ENCODE peak calls at places on chromosomes 1 and 21, in eight cellular contexts. One of them, this sample, is unnamed.

GRCh38 chr1:226981838-226982237 is 41.7 kb downstream of the COQ8A start:
- DNase-seq in uterus: no peak
- DNase-seq in AG08396: no peak
- DNase-seq in NCI-H2227 treated with DMSO at 0.1 percent for 48 hours: no peak
- DNase-seq in activated CD4-positive, CD25-positive, alpha-beta regulatory T cell treated with anti-CD3 and anti-CD28 coated beads, Interleukin-2, amount 50 U/mL, for 16 hours: no peak
- DNase-seq in RWPE1: no peak
- DNase-seq in stimulated activated CD4-positive, alpha-beta T cell treated with anti-CD3 and anti-CD28 coated beads, Interleukin-4, amount 100 ng/mL, for 48 hours: no peak
- DNase-seq in stimulated activated CD8-positive, alpha-beta memory T cell treated with anti-CD3 and anti-CD28 coated beads, Interleukin-4, amount 100 ng/mL, for 1 hour: no peak
- DNase-seq in this sample: peak

GRCh38 chr1:161185732-161186311 is 8.5 kb upstream of the B4GALT3 start:
- DNase-seq in uterus: no peak
- DNase-seq in AG08396: no peak
- DNase-seq in NCI-H2227 treated with DMSO at 0.1 percent for 48 hours: no peak
- DNase-seq in activated CD4-positive, CD25-positive, alpha-beta regulatory T cell treated with anti-CD3 and anti-CD28 coated beads, Interleukin-2, amount 50 U/mL, for 16 hours: no peak
- DNase-seq in RWPE1: no peak
- DNase-seq in stimulated activated CD4-positive, alpha-beta T cell treated with anti-CD3 and anti-CD28 coated beads, Interleukin-4, amount 100 ng/mL, for 48 hours: no peak
- DNase-seq in stimulated activated CD8-positive, alpha-beta memory T cell treated with anti-CD3 and anti-CD28 coated beads, Interleukin-4, amount 100 ng/mL, for 1 hour: no peak
- DNase-seq in this sample: no peak

GRCh38 chr1:54002544-54003248 is 15.3 kb downstream of the LDLRAD1 start:
- DNase-seq in uterus: no peak
- DNase-seq in AG08396: no peak
- DNase-seq in NCI-H2227 treated with DMSO at 0.1 percent for 48 hours: no peak
- DNase-seq in activated CD4-positive, CD25-positive, alpha-beta regulatory T cell treated with anti-CD3 and anti-CD28 coated beads, Interleukin-2, amount 50 U/mL, for 16 hours: no peak
- DNase-seq in RWPE1: no peak
- DNase-seq in stimulated activated CD4-positive, alpha-beta T cell treated with anti-CD3 and anti-CD28 coated beads, Interleukin-4, amount 100 ng/mL, for 48 hours: no peak
- DNase-seq in stimulated activated CD8-positive, alpha-beta memory T cell treated with anti-CD3 and anti-CD28 coated beads, Interleukin-4, amount 100 ng/mL, for 1 hour: no peak
- DNase-seq in this sample: no peak

GRCh38 chr21:45639206-45640000 is 4.1 kb upstream of the PCBP3 start:
- DNase-seq in uterus: no peak
- DNase-seq in AG08396: no peak
- DNase-seq in NCI-H2227 treated with DMSO at 0.1 percent for 48 hours: no peak
- DNase-seq in activated CD4-positive, CD25-positive, alpha-beta regulatory T cell treated with anti-CD3 and anti-CD28 coated beads, Interleukin-2, amount 50 U/mL, for 16 hours: no peak
- DNase-seq in RWPE1: no peak
- DNase-seq in stimulated activated CD4-positive, alpha-beta T cell treated with anti-CD3 and anti-CD28 coated beads, Interleukin-4, amount 100 ng/mL, for 48 hours: no peak
- DNase-seq in stimulated activated CD8-positive, alpha-beta memory T cell treated with anti-CD3 and anti-CD28 coated beads, Interleukin-4, amount 100 ng/mL, for 1 hour: no peak
- DNase-seq in this sample: peak

GRCh38 chr1:158951956-158952355 is 20.6 kb downstream of the PYHIN1 start:
- DNase-seq in uterus: no peak
- DNase-seq in AG08396: no peak
- DNase-seq in NCI-H2227 treated with DMSO at 0.1 percent for 48 hours: no peak
- DNase-seq in activated CD4-positive, CD25-positive, alpha-beta regulatory T cell treated with anti-CD3 and anti-CD28 coated beads, Interleukin-2, amount 50 U/mL, for 16 hours: no peak
- DNase-seq in RWPE1: no peak
- DNase-seq in stimulated activated CD4-positive, alpha-beta T cell treated with anti-CD3 and anti-CD28 coated beads, Interleukin-4, amount 100 ng/mL, for 48 hours: no peak
- DNase-seq in stimulated activated CD8-positive, alpha-beta memory T cell treated with anti-CD3 and anti-CD28 coated beads, Interleukin-4, amount 100 ng/mL, for 1 hour: no peak
- DNase-seq in this sample: no peak

GRCh38 chr21:28624626-28625025 is 368.1 kb downstream of the LTN1 start:
- DNase-seq in uterus: no peak
- DNase-seq in AG08396: no peak
- DNase-seq in NCI-H2227 treated with DMSO at 0.1 percent for 48 hours: no peak
- DNase-seq in activated CD4-positive, CD25-positive, alpha-beta regulatory T cell treated with anti-CD3 and anti-CD28 coated beads, Interleukin-2, amount 50 U/mL, for 16 hours: no peak
- DNase-seq in RWPE1: no peak
- DNase-seq in stimulated activated CD4-positive, alpha-beta T cell treated with anti-CD3 and anti-CD28 coated beads, Interleukin-4, amount 100 ng/mL, for 48 hours: no peak
- DNase-seq in stimulated activated CD8-positive, alpha-beta memory T cell treated with anti-CD3 and anti-CD28 coated beads, Interleukin-4, amount 100 ng/mL, for 1 hour: no peak
- DNase-seq in this sample: no peak

GRCh38 chr1:240128361-240128760 is 36.7 kb downstream of the FMN2 start:
- DNase-seq in uterus: no peak
- DNase-seq in AG08396: no peak
- DNase-seq in NCI-H2227 treated with DMSO at 0.1 percent for 48 hours: no peak
- DNase-seq in activated CD4-positive, CD25-positive, alpha-beta regulatory T cell treated with anti-CD3 and anti-CD28 coated beads, Interleukin-2, amount 50 U/mL, for 16 hours: no peak
- DNase-seq in RWPE1: no peak
- DNase-seq in stimulated activated CD4-positive, alpha-beta T cell treated with anti-CD3 and anti-CD28 coated beads, Interleukin-4, amount 100 ng/mL, for 48 hours: no peak
- DNase-seq in stimulated activated CD8-positive, alpha-beta memory T cell treated with anti-CD3 and anti-CD28 coated beads, Interleukin-4, amount 100 ng/mL, for 1 hour: no peak
- DNase-seq in this sample: no peak

GRCh38 chr1:221620437-221621384 is 121.2 kb downstream of the DUSP10 start:
- DNase-seq in uterus: no peak
- DNase-seq in AG08396: no peak
- DNase-seq in NCI-H2227 treated with DMSO at 0.1 percent for 48 hours: no peak
- DNase-seq in activated CD4-positive, CD25-positive, alpha-beta regulatory T cell treated with anti-CD3 and anti-CD28 coated beads, Interleukin-2, amount 50 U/mL, for 16 hours: no peak
- DNase-seq in RWPE1: no peak
- DNase-seq in stimulated activated CD4-positive, alpha-beta T cell treated with anti-CD3 and anti-CD28 coated beads, Interleukin-4, amount 100 ng/mL, for 48 hours: no peak
- DNase-seq in stimulated activated CD8-positive, alpha-beta memory T cell treated with anti-CD3 and anti-CD28 coated beads, Interleukin-4, amount 100 ng/mL, for 1 hour: no peak
- DNase-seq in this sample: no peak

GRCh38 chr1:198912046-198912445 is 273.2 kb downstream of the PTPRC start:
- DNase-seq in uterus: no peak
- DNase-seq in AG08396: no peak
- DNase-seq in NCI-H2227 treated with DMSO at 0.1 percent for 48 hours: no peak
- DNase-seq in activated CD4-positive, CD25-positive, alpha-beta regulatory T cell treated with anti-CD3 and anti-CD28 coated beads, Interleukin-2, amount 50 U/mL, for 16 hours: no peak
- DNase-seq in RWPE1: no peak
- DNase-seq in stimulated activated CD4-positive, alpha-beta T cell treated with anti-CD3 and anti-CD28 coated beads, Interleukin-4, amount 100 ng/mL, for 48 hours: no peak
- DNase-seq in stimulated activated CD8-positive, alpha-beta memory T cell treated with anti-CD3 and anti-CD28 coated beads, Interleukin-4, amount 100 ng/mL, for 1 hour: no peak
- DNase-seq in this sample: no peak

GRCh38 chr1:11187000-11187399 is 2.2 kb upstream of the ANGPTL7 start:
- DNase-seq in uterus: no peak
- DNase-seq in AG08396: no peak
- DNase-seq in NCI-H2227 treated with DMSO at 0.1 percent for 48 hours: no peak
- DNase-seq in activated CD4-positive, CD25-positive, alpha-beta regulatory T cell treated with anti-CD3 and anti-CD28 coated beads, Interleukin-2, amount 50 U/mL, for 16 hours: no peak
- DNase-seq in RWPE1: no peak
- DNase-seq in stimulated activated CD4-positive, alpha-beta T cell treated with anti-CD3 and anti-CD28 coated beads, Interleukin-4, amount 100 ng/mL, for 48 hours: no peak
- DNase-seq in stimulated activated CD8-positive, alpha-beta memory T cell treated with anti-CD3 and anti-CD28 coated beads, Interleukin-4, amount 100 ng/mL, for 1 hour: no peak
- DNase-seq in this sample: no peak

GRCh38 chr1:221098462-221099406 is 219.5 kb downstream of the HLX start:
- DNase-seq in uterus: no peak
- DNase-seq in AG08396: no peak
- DNase-seq in NCI-H2227 treated with DMSO at 0.1 percent for 48 hours: no peak
- DNase-seq in activated CD4-positive, CD25-positive, alpha-beta regulatory T cell treated with anti-CD3 and anti-CD28 coated beads, Interleukin-2, amount 50 U/mL, for 16 hours: no peak
- DNase-seq in RWPE1: no peak
- DNase-seq in stimulated activated CD4-positive, alpha-beta T cell treated with anti-CD3 and anti-CD28 coated beads, Interleukin-4, amount 100 ng/mL, for 48 hours: no peak
- DNase-seq in stimulated activated CD8-positive, alpha-beta memory T cell treated with anti-CD3 and anti-CD28 coated beads, Interleukin-4, amount 100 ng/mL, for 1 hour: no peak
- DNase-seq in this sample: no peak

GRCh38 chr1:156704930-156705320 is 458 bp downstream of the CRABP2 start:
- DNase-seq in uterus: peak
- DNase-seq in AG08396: peak
- DNase-seq in NCI-H2227 treated with DMSO at 0.1 percent for 48 hours: no peak
- DNase-seq in activated CD4-positive, CD25-positive, alpha-beta regulatory T cell treated with anti-CD3 and anti-CD28 coated beads, Interleukin-2, amount 50 U/mL, for 16 hours: no peak
- DNase-seq in RWPE1: peak
- DNase-seq in stimulated activated CD4-positive, alpha-beta T cell treated with anti-CD3 and anti-CD28 coated beads, Interleukin-4, amount 100 ng/mL, for 48 hours: no peak
- DNase-seq in stimulated activated CD8-positive, alpha-beta memory T cell treated with anti-CD3 and anti-CD28 coated beads, Interleukin-4, amount 100 ng/mL, for 1 hour: no peak
- DNase-seq in this sample: peak

GRCh38 chr1:210413951-210414350 is 85.2 kb downstream of the HHAT start:
- DNase-seq in uterus: no peak
- DNase-seq in AG08396: no peak
- DNase-seq in NCI-H2227 treated with DMSO at 0.1 percent for 48 hours: no peak
- DNase-seq in activated CD4-positive, CD25-positive, alpha-beta regulatory T cell treated with anti-CD3 and anti-CD28 coated beads, Interleukin-2, amount 50 U/mL, for 16 hours: no peak
- DNase-seq in RWPE1: no peak
- DNase-seq in stimulated activated CD4-positive, alpha-beta T cell treated with anti-CD3 and anti-CD28 coated beads, Interleukin-4, amount 100 ng/mL, for 48 hours: no peak
- DNase-seq in stimulated activated CD8-positive, alpha-beta memory T cell treated with anti-CD3 and anti-CD28 coated beads, Interleukin-4, amount 100 ng/mL, for 1 hour: no peak
- DNase-seq in this sample: no peak

GRCh38 chr1:178330153-178330552 is 166.6 kb downstream of the CLEC20A start:
- DNase-seq in uterus: no peak
- DNase-seq in AG08396: no peak
- DNase-seq in NCI-H2227 treated with DMSO at 0.1 percent for 48 hours: no peak
- DNase-seq in activated CD4-positive, CD25-positive, alpha-beta regulatory T cell treated with anti-CD3 and anti-CD28 coated beads, Interleukin-2, amount 50 U/mL, for 16 hours: no peak
- DNase-seq in RWPE1: peak
- DNase-seq in stimulated activated CD4-positive, alpha-beta T cell treated with anti-CD3 and anti-CD28 coated beads, Interleukin-4, amount 100 ng/mL, for 48 hours: no peak
- DNase-seq in stimulated activated CD8-positive, alpha-beta memory T cell treated with anti-CD3 and anti-CD28 coated beads, Interleukin-4, amount 100 ng/mL, for 1 hour: no peak
- DNase-seq in this sample: no peak

GRCh38 chr1:116472431-116472961 is 98.3 kb downstream of the CD58 start:
- DNase-seq in uterus: no peak
- DNase-seq in AG08396: no peak
- DNase-seq in NCI-H2227 treated with DMSO at 0.1 percent for 48 hours: peak
- DNase-seq in activated CD4-positive, CD25-positive, alpha-beta regulatory T cell treated with anti-CD3 and anti-CD28 coated beads, Interleukin-2, amount 50 U/mL, for 16 hours: no peak
- DNase-seq in RWPE1: no peak
- DNase-seq in stimulated activated CD4-positive, alpha-beta T cell treated with anti-CD3 and anti-CD28 coated beads, Interleukin-4, amount 100 ng/mL, for 48 hours: no peak
- DNase-seq in stimulated activated CD8-positive, alpha-beta memory T cell treated with anti-CD3 and anti-CD28 coated beads, Interleukin-4, amount 100 ng/mL, for 1 hour: no peak
- DNase-seq in this sample: no peak

GRCh38 chr1:175313672-175314225 is 121.2 kb upstream of the KIAA0040 start:
- DNase-seq in uterus: no peak
- DNase-seq in AG08396: no peak
- DNase-seq in NCI-H2227 treated with DMSO at 0.1 percent for 48 hours: no peak
- DNase-seq in activated CD4-positive, CD25-positive, alpha-beta regulatory T cell treated with anti-CD3 and anti-CD28 coated beads, Interleukin-2, amount 50 U/mL, for 16 hours: no peak
- DNase-seq in RWPE1: no peak
- DNase-seq in stimulated activated CD4-positive, alpha-beta T cell treated with anti-CD3 and anti-CD28 coated beads, Interleukin-4, amount 100 ng/mL, for 48 hours: no peak
- DNase-seq in stimulated activated CD8-positive, alpha-beta memory T cell treated with anti-CD3 and anti-CD28 coated beads, Interleukin-4, amount 100 ng/mL, for 1 hour: no peak
- DNase-seq in this sample: no peak

GRCh38 chr1:7539772-7540175 is 231.3 kb upstream of the VAMP3 start:
- DNase-seq in uterus: no peak
- DNase-seq in AG08396: no peak
- DNase-seq in NCI-H2227 treated with DMSO at 0.1 percent for 48 hours: no peak
- DNase-seq in activated CD4-positive, CD25-positive, alpha-beta regulatory T cell treated with anti-CD3 and anti-CD28 coated beads, Interleukin-2, amount 50 U/mL, for 16 hours: no peak
- DNase-seq in RWPE1: peak
- DNase-seq in stimulated activated CD4-positive, alpha-beta T cell treated with anti-CD3 and anti-CD28 coated beads, Interleukin-4, amount 100 ng/mL, for 48 hours: peak
- DNase-seq in stimulated activated CD8-positive, alpha-beta memory T cell treated with anti-CD3 and anti-CD28 coated beads, Interleukin-4, amount 100 ng/mL, for 1 hour: no peak
- DNase-seq in this sample: peak

GRCh38 chr1:59178339-59178744 is 118.6 kb upstream of the FGGY start:
- DNase-seq in uterus: peak
- DNase-seq in AG08396: peak
- DNase-seq in NCI-H2227 treated with DMSO at 0.1 percent for 48 hours: no peak
- DNase-seq in activated CD4-positive, CD25-positive, alpha-beta regulatory T cell treated with anti-CD3 and anti-CD28 coated beads, Interleukin-2, amount 50 U/mL, for 16 hours: no peak
- DNase-seq in RWPE1: no peak
- DNase-seq in stimulated activated CD4-positive, alpha-beta T cell treated with anti-CD3 and anti-CD28 coated beads, Interleukin-4, amount 100 ng/mL, for 48 hours: no peak
- DNase-seq in stimulated activated CD8-positive, alpha-beta memory T cell treated with anti-CD3 and anti-CD28 coated beads, Interleukin-4, amount 100 ng/mL, for 1 hour: no peak
- DNase-seq in this sample: peak

GRCh38 chr1:76381450-76382108 is 307.0 kb downstream of the ST6GALNAC3 start:
- DNase-seq in uterus: no peak
- DNase-seq in AG08396: no peak
- DNase-seq in NCI-H2227 treated with DMSO at 0.1 percent for 48 hours: no peak
- DNase-seq in activated CD4-positive, CD25-positive, alpha-beta regulatory T cell treated with anti-CD3 and anti-CD28 coated beads, Interleukin-2, amount 50 U/mL, for 16 hours: no peak
- DNase-seq in RWPE1: no peak
- DNase-seq in stimulated activated CD4-positive, alpha-beta T cell treated with anti-CD3 and anti-CD28 coated beads, Interleukin-4, amount 100 ng/mL, for 48 hours: no peak
- DNase-seq in stimulated activated CD8-positive, alpha-beta memory T cell treated with anti-CD3 and anti-CD28 coated beads, Interleukin-4, amount 100 ng/mL, for 1 hour: no peak
- DNase-seq in this sample: no peak

GRCh38 chr1:209220048-209220524 is 363.4 kb upstream of the CAMK1G start:
- DNase-seq in uterus: no peak
- DNase-seq in AG08396: peak
- DNase-seq in NCI-H2227 treated with DMSO at 0.1 percent for 48 hours: no peak
- DNase-seq in activated CD4-positive, CD25-positive, alpha-beta regulatory T cell treated with anti-CD3 and anti-CD28 coated beads, Interleukin-2, amount 50 U/mL, for 16 hours: no peak
- DNase-seq in RWPE1: no peak
- DNase-seq in stimulated activated CD4-positive, alpha-beta T cell treated with anti-CD3 and anti-CD28 coated beads, Interleukin-4, amount 100 ng/mL, for 48 hours: no peak
- DNase-seq in stimulated activated CD8-positive, alpha-beta memory T cell treated with anti-CD3 and anti-CD28 coated beads, Interleukin-4, amount 100 ng/mL, for 1 hour: no peak
- DNase-seq in this sample: peak

GRCh38 chr1:32681501-32681900 is 21.1 kb downstream of the SYNC start:
- DNase-seq in uterus: no peak
- DNase-seq in AG08396: no peak
- DNase-seq in NCI-H2227 treated with DMSO at 0.1 percent for 48 hours: no peak
- DNase-seq in activated CD4-positive, CD25-positive, alpha-beta regulatory T cell treated with anti-CD3 and anti-CD28 coated beads, Interleukin-2, amount 50 U/mL, for 16 hours: no peak
- DNase-seq in RWPE1: no peak
- DNase-seq in stimulated activated CD4-positive, alpha-beta T cell treated with anti-CD3 and anti-CD28 coated beads, Interleukin-4, amount 100 ng/mL, for 48 hours: no peak
- DNase-seq in stimulated activated CD8-positive, alpha-beta memory T cell treated with anti-CD3 and anti-CD28 coated beads, Interleukin-4, amount 100 ng/mL, for 1 hour: no peak
- DNase-seq in this sample: no peak

GRCh38 chr1:12229835-12230548 is at the start of gene VPS13D:
- DNase-seq in uterus: peak
- DNase-seq in AG08396: peak
- DNase-seq in NCI-H2227 treated with DMSO at 0.1 percent for 48 hours: peak
- DNase-seq in activated CD4-positive, CD25-positive, alpha-beta regulatory T cell treated with anti-CD3 and anti-CD28 coated beads, Interleukin-2, amount 50 U/mL, for 16 hours: peak
- DNase-seq in RWPE1: peak
- DNase-seq in stimulated activated CD4-positive, alpha-beta T cell treated with anti-CD3 and anti-CD28 coated beads, Interleukin-4, amount 100 ng/mL, for 48 hours: peak
- DNase-seq in stimulated activated CD8-positive, alpha-beta memory T cell treated with anti-CD3 and anti-CD28 coated beads, Interleukin-4, amount 100 ng/mL, for 1 hour: peak
- DNase-seq in this sample: peak

GRCh38 chr21:46180079-46180722 is 4.1 kb downstream of the SPATC1L start:
- DNase-seq in uterus: no peak
- DNase-seq in AG08396: no peak
- DNase-seq in NCI-H2227 treated with DMSO at 0.1 percent for 48 hours: no peak
- DNase-seq in activated CD4-positive, CD25-positive, alpha-beta regulatory T cell treated with anti-CD3 and anti-CD28 coated beads, Interleukin-2, amount 50 U/mL, for 16 hours: no peak
- DNase-seq in RWPE1: no peak
- DNase-seq in stimulated activated CD4-positive, alpha-beta T cell treated with anti-CD3 and anti-CD28 coated beads, Interleukin-4, amount 100 ng/mL, for 48 hours: no peak
- DNase-seq in stimulated activated CD8-positive, alpha-beta memory T cell treated with anti-CD3 and anti-CD28 coated beads, Interleukin-4, amount 100 ng/mL, for 1 hour: no peak
- DNase-seq in this sample: no peak

GRCh38 chr1:240970253-240970652 is 358.3 kb upstream of the GREM2 start:
- DNase-seq in uterus: no peak
- DNase-seq in AG08396: no peak
- DNase-seq in NCI-H2227 treated with DMSO at 0.1 percent for 48 hours: no peak
- DNase-seq in activated CD4-positive, CD25-positive, alpha-beta regulatory T cell treated with anti-CD3 and anti-CD28 coated beads, Interleukin-2, amount 50 U/mL, for 16 hours: no peak
- DNase-seq in RWPE1: no peak
- DNase-seq in stimulated activated CD4-positive, alpha-beta T cell treated with anti-CD3 and anti-CD28 coated beads, Interleukin-4, amount 100 ng/mL, for 48 hours: no peak
- DNase-seq in stimulated activated CD8-positive, alpha-beta memory T cell treated with anti-CD3 and anti-CD28 coated beads, Interleukin-4, amount 100 ng/mL, for 1 hour: no peak
- DNase-seq in this sample: no peak

GRCh38 chr1:110612060-110612745 is 6.0 kb upstream of the KCNA2 start:
- DNase-seq in uterus: no peak
- DNase-seq in AG08396: no peak
- DNase-seq in NCI-H2227 treated with DMSO at 0.1 percent for 48 hours: no peak
- DNase-seq in activated CD4-positive, CD25-positive, alpha-beta regulatory T cell treated with anti-CD3 and anti-CD28 coated beads, Interleukin-2, amount 50 U/mL, for 16 hours: no peak
- DNase-seq in RWPE1: no peak
- DNase-seq in stimulated activated CD4-positive, alpha-beta T cell treated with anti-CD3 and anti-CD28 coated beads, Interleukin-4, amount 100 ng/mL, for 48 hours: no peak
- DNase-seq in stimulated activated CD8-positive, alpha-beta memory T cell treated with anti-CD3 and anti-CD28 coated beads, Interleukin-4, amount 100 ng/mL, for 1 hour: no peak
- DNase-seq in this sample: no peak

GRCh38 chr1:192943108-192943507 is 116.1 kb downstream of the UCHL5 start:
- DNase-seq in uterus: no peak
- DNase-seq in AG08396: no peak
- DNase-seq in NCI-H2227 treated with DMSO at 0.1 percent for 48 hours: no peak
- DNase-seq in activated CD4-positive, CD25-positive, alpha-beta regulatory T cell treated with anti-CD3 and anti-CD28 coated beads, Interleukin-2, amount 50 U/mL, for 16 hours: no peak
- DNase-seq in RWPE1: no peak
- DNase-seq in stimulated activated CD4-positive, alpha-beta T cell treated with anti-CD3 and anti-CD28 coated beads, Interleukin-4, amount 100 ng/mL, for 48 hours: no peak
- DNase-seq in stimulated activated CD8-positive, alpha-beta memory T cell treated with anti-CD3 and anti-CD28 coated beads, Interleukin-4, amount 100 ng/mL, for 1 hour: no peak
- DNase-seq in this sample: no peak

GRCh38 chr1:181083842-181084605 is 4.5 kb upstream of the IER5 start:
- DNase-seq in uterus: peak
- DNase-seq in AG08396: no peak
- DNase-seq in NCI-H2227 treated with DMSO at 0.1 percent for 48 hours: no peak
- DNase-seq in activated CD4-positive, CD25-positive, alpha-beta regulatory T cell treated with anti-CD3 and anti-CD28 coated beads, Interleukin-2, amount 50 U/mL, for 16 hours: no peak
- DNase-seq in RWPE1: no peak
- DNase-seq in stimulated activated CD4-positive, alpha-beta T cell treated with anti-CD3 and anti-CD28 coated beads, Interleukin-4, amount 100 ng/mL, for 48 hours: no peak
- DNase-seq in stimulated activated CD8-positive, alpha-beta memory T cell treated with anti-CD3 and anti-CD28 coated beads, Interleukin-4, amount 100 ng/mL, for 1 hour: no peak
- DNase-seq in this sample: no peak

GRCh38 chr1:1198423-1199140 is 7.8 kb downstream of the TNFRSF18 start:
- DNase-seq in uterus: no peak
- DNase-seq in AG08396: no peak
- DNase-seq in NCI-H2227 treated with DMSO at 0.1 percent for 48 hours: no peak
- DNase-seq in activated CD4-positive, CD25-positive, alpha-beta regulatory T cell treated with anti-CD3 and anti-CD28 coated beads, Interleukin-2, amount 50 U/mL, for 16 hours: no peak
- DNase-seq in RWPE1: no peak
- DNase-seq in stimulated activated CD4-positive, alpha-beta T cell treated with anti-CD3 and anti-CD28 coated beads, Interleukin-4, amount 100 ng/mL, for 48 hours: no peak
- DNase-seq in stimulated activated CD8-positive, alpha-beta memory T cell treated with anti-CD3 and anti-CD28 coated beads, Interleukin-4, amount 100 ng/mL, for 1 hour: no peak
- DNase-seq in this sample: peak

GRCh38 chr1:31523769-31524168 is 52.5 kb upstream of the TINAGL1 start:
- DNase-seq in uterus: no peak
- DNase-seq in AG08396: no peak
- DNase-seq in NCI-H2227 treated with DMSO at 0.1 percent for 48 hours: no peak
- DNase-seq in activated CD4-positive, CD25-positive, alpha-beta regulatory T cell treated with anti-CD3 and anti-CD28 coated beads, Interleukin-2, amount 50 U/mL, for 16 hours: no peak
- DNase-seq in RWPE1: no peak
- DNase-seq in stimulated activated CD4-positive, alpha-beta T cell treated with anti-CD3 and anti-CD28 coated beads, Interleukin-4, amount 100 ng/mL, for 48 hours: no peak
- DNase-seq in stimulated activated CD8-positive, alpha-beta memory T cell treated with anti-CD3 and anti-CD28 coated beads, Interleukin-4, amount 100 ng/mL, for 1 hour: no peak
- DNase-seq in this sample: no peak

GRCh38 chr1:114352797-114353196 is 158.2 kb downstream of the TRIM33 start:
- DNase-seq in uterus: no peak
- DNase-seq in AG08396: no peak
- DNase-seq in NCI-H2227 treated with DMSO at 0.1 percent for 48 hours: no peak
- DNase-seq in activated CD4-positive, CD25-positive, alpha-beta regulatory T cell treated with anti-CD3 and anti-CD28 coated beads, Interleukin-2, amount 50 U/mL, for 16 hours: no peak
- DNase-seq in RWPE1: no peak
- DNase-seq in stimulated activated CD4-positive, alpha-beta T cell treated with anti-CD3 and anti-CD28 coated beads, Interleukin-4, amount 100 ng/mL, for 48 hours: no peak
- DNase-seq in stimulated activated CD8-positive, alpha-beta memory T cell treated with anti-CD3 and anti-CD28 coated beads, Interleukin-4, amount 100 ng/mL, for 1 hour: no peak
- DNase-seq in this sample: peak

GRCh38 chr1:168110896-168111545 is 25.7 kb downstream of the GPR161 start:
- DNase-seq in uterus: no peak
- DNase-seq in AG08396: no peak
- DNase-seq in NCI-H2227 treated with DMSO at 0.1 percent for 48 hours: no peak
- DNase-seq in activated CD4-positive, CD25-positive, alpha-beta regulatory T cell treated with anti-CD3 and anti-CD28 coated beads, Interleukin-2, amount 50 U/mL, for 16 hours: no peak
- DNase-seq in RWPE1: no peak
- DNase-seq in stimulated activated CD4-positive, alpha-beta T cell treated with anti-CD3 and anti-CD28 coated beads, Interleukin-4, amount 100 ng/mL, for 48 hours: no peak
- DNase-seq in stimulated activated CD8-positive, alpha-beta memory T cell treated with anti-CD3 and anti-CD28 coated beads, Interleukin-4, amount 100 ng/mL, for 1 hour: no peak
- DNase-seq in this sample: no peak

GRCh38 chr21:46081022-46081861 is 16.7 kb upstream of the COL6A2 start:
- DNase-seq in uterus: peak
- DNase-seq in AG08396: no peak
- DNase-seq in NCI-H2227 treated with DMSO at 0.1 percent for 48 hours: no peak
- DNase-seq in activated CD4-positive, CD25-positive, alpha-beta regulatory T cell treated with anti-CD3 and anti-CD28 coated beads, Interleukin-2, amount 50 U/mL, for 16 hours: no peak
- DNase-seq in RWPE1: no peak
- DNase-seq in stimulated activated CD4-positive, alpha-beta T cell treated with anti-CD3 and anti-CD28 coated beads, Interleukin-4, amount 100 ng/mL, for 48 hours: no peak
- DNase-seq in stimulated activated CD8-positive, alpha-beta memory T cell treated with anti-CD3 and anti-CD28 coated beads, Interleukin-4, amount 100 ng/mL, for 1 hour: no peak
- DNase-seq in this sample: peak

GRCh38 chr1:38062361-38063288 is 16.0 kb upstream of the POU3F1 start:
- DNase-seq in uterus: no peak
- DNase-seq in AG08396: no peak
- DNase-seq in NCI-H2227 treated with DMSO at 0.1 percent for 48 hours: peak
- DNase-seq in activated CD4-positive, CD25-positive, alpha-beta regulatory T cell treated with anti-CD3 and anti-CD28 coated beads, Interleukin-2, amount 50 U/mL, for 16 hours: no peak
- DNase-seq in RWPE1: no peak
- DNase-seq in stimulated activated CD4-positive, alpha-beta T cell treated with anti-CD3 and anti-CD28 coated beads, Interleukin-4, amount 100 ng/mL, for 48 hours: no peak
- DNase-seq in stimulated activated CD8-positive, alpha-beta memory T cell treated with anti-CD3 and anti-CD28 coated beads, Interleukin-4, amount 100 ng/mL, for 1 hour: no peak
- DNase-seq in this sample: peak

GRCh38 chr1:2496087-2496622 is 20.1 kb downstream of the PLCH2 start:
- DNase-seq in uterus: no peak
- DNase-seq in AG08396: no peak
- DNase-seq in NCI-H2227 treated with DMSO at 0.1 percent for 48 hours: no peak
- DNase-seq in activated CD4-positive, CD25-positive, alpha-beta regulatory T cell treated with anti-CD3 and anti-CD28 coated beads, Interleukin-2, amount 50 U/mL, for 16 hours: no peak
- DNase-seq in RWPE1: no peak
- DNase-seq in stimulated activated CD4-positive, alpha-beta T cell treated with anti-CD3 and anti-CD28 coated beads, Interleukin-4, amount 100 ng/mL, for 48 hours: no peak
- DNase-seq in stimulated activated CD8-positive, alpha-beta memory T cell treated with anti-CD3 and anti-CD28 coated beads, Interleukin-4, amount 100 ng/mL, for 1 hour: no peak
- DNase-seq in this sample: no peak